ENCODE peak calls at places on chromosomes 3 and 15, in six cellular contexts. One of them, this sample, is unnamed.
A peak's percentile ranks its signal among the peaks of the same experiment; 100 is the strongest.

GRCh38 chr15:25525741-25526140 is 86.9 kb upstream of the UBE3A start:
- DNase-seq in epithelial cell of esophagus: no peak
- DNase-seq in activated CD8-positive, alpha-beta memory T cell treated with anti-CD3 and anti-CD28 coated beads for 4 hours: no peak
- DNase-seq in ACHN: no peak
- DNase-seq in hippocampal formation: no peak
- DNase-seq in EH: no peak
- DNase-seq in this sample: no peak

GRCh38 chr3:9141903-9142302 is 107.5 kb downstream of the SRGAP3 start:
- DNase-seq in epithelial cell of esophagus: peak; percentile 83
- DNase-seq in activated CD8-positive, alpha-beta memory T cell treated with anti-CD3 and anti-CD28 coated beads for 4 hours: no peak
- DNase-seq in ACHN: no peak
- DNase-seq in hippocampal formation: no peak
- DNase-seq in EH: no peak
- DNase-seq in this sample: no peak

GRCh38 chr3:125481786-125482185 is 38.2 kb downstream of the SNX4 start:
- DNase-seq in epithelial cell of esophagus: no peak
- DNase-seq in activated CD8-positive, alpha-beta memory T cell treated with anti-CD3 and anti-CD28 coated beads for 4 hours: no peak
- DNase-seq in ACHN: no peak
- DNase-seq in hippocampal formation: no peak
- DNase-seq in EH: peak; percentile 13
- DNase-seq in this sample: no peak

GRCh38 chr3:63921741-63922482 is 9.7 kb upstream of the SCAANT1 start:
- DNase-seq in epithelial cell of esophagus: no peak
- DNase-seq in activated CD8-positive, alpha-beta memory T cell treated with anti-CD3 and anti-CD28 coated beads for 4 hours: no peak
- DNase-seq in ACHN: peak; percentile 6
- DNase-seq in hippocampal formation: peak; percentile 13
- DNase-seq in EH: peak; percentile 16
- DNase-seq in this sample: no peak

GRCh38 chr15:37093480-37094410 is 6.6 kb downstream of the MEIS2 start:
- DNase-seq in epithelial cell of esophagus: peak; percentile 59
- DNase-seq in activated CD8-positive, alpha-beta memory T cell treated with anti-CD3 and anti-CD28 coated beads for 4 hours: no peak
- DNase-seq in ACHN: no peak
- DNase-seq in hippocampal formation: peak; percentile 64
- DNase-seq in EH: peak; percentile 85
- DNase-seq in this sample: no peak

GRCh38 chr3:69762790-69763229 is 23.5 kb downstream of the MITF start:
- DNase-seq in epithelial cell of esophagus: no peak
- DNase-seq in activated CD8-positive, alpha-beta memory T cell treated with anti-CD3 and anti-CD28 coated beads for 4 hours: no peak
- DNase-seq in ACHN: no peak
- DNase-seq in hippocampal formation: no peak
- DNase-seq in EH: no peak
- DNase-seq in this sample: no peak

GRCh38 chr3:71908001-71908400 is 123.1 kb upstream of the PROK2 start:
- DNase-seq in epithelial cell of esophagus: no peak
- DNase-seq in activated CD8-positive, alpha-beta memory T cell treated with anti-CD3 and anti-CD28 coated beads for 4 hours: no peak
- DNase-seq in ACHN: no peak
- DNase-seq in hippocampal formation: no peak
- DNase-seq in EH: no peak
- DNase-seq in this sample: no peak

GRCh38 chr3:3309836-3310235 is 130.3 kb upstream of the CRBN start:
- DNase-seq in epithelial cell of esophagus: no peak
- DNase-seq in activated CD8-positive, alpha-beta memory T cell treated with anti-CD3 and anti-CD28 coated beads for 4 hours: no peak
- DNase-seq in ACHN: no peak
- DNase-seq in hippocampal formation: no peak
- DNase-seq in EH: no peak
- DNase-seq in this sample: no peak

GRCh38 chr15:41256577-41257038 is 25.5 kb downstream of the CHP1 start:
- DNase-seq in epithelial cell of esophagus: peak; percentile 17
- DNase-seq in activated CD8-positive, alpha-beta memory T cell treated with anti-CD3 and anti-CD28 coated beads for 4 hours: no peak
- DNase-seq in ACHN: no peak
- DNase-seq in hippocampal formation: no peak
- DNase-seq in EH: no peak
- DNase-seq in this sample: no peak

GRCh38 chr15:33623010-33623409 is 312.2 kb downstream of the RYR3 start:
- DNase-seq in epithelial cell of esophagus: no peak
- DNase-seq in activated CD8-positive, alpha-beta memory T cell treated with anti-CD3 and anti-CD28 coated beads for 4 hours: no peak
- DNase-seq in ACHN: no peak
- DNase-seq in hippocampal formation: no peak
- DNase-seq in EH: no peak
- DNase-seq in this sample: no peak

GRCh38 chr15:25508369-25509002 is 69.7 kb upstream of the UBE3A start:
- DNase-seq in epithelial cell of esophagus: peak; percentile 42
- DNase-seq in activated CD8-positive, alpha-beta memory T cell treated with anti-CD3 and anti-CD28 coated beads for 4 hours: no peak
- DNase-seq in ACHN: peak; percentile 34
- DNase-seq in hippocampal formation: peak; percentile 13
- DNase-seq in EH: peak; percentile 56
- DNase-seq in this sample: no peak

GRCh38 chr3:14439501-14440167 is 37.2 kb downstream of the SLC6A6 start:
- DNase-seq in epithelial cell of esophagus: no peak
- DNase-seq in activated CD8-positive, alpha-beta memory T cell treated with anti-CD3 and anti-CD28 coated beads for 4 hours: no peak
- DNase-seq in ACHN: no peak
- DNase-seq in hippocampal formation: no peak
- DNase-seq in EH: peak; percentile 42
- DNase-seq in this sample: peak; percentile 84

GRCh38 chr3:9746330-9746729 is 3.4 kb upstream of the OGG1 start:
- DNase-seq in epithelial cell of esophagus: no peak
- DNase-seq in activated CD8-positive, alpha-beta memory T cell treated with anti-CD3 and anti-CD28 coated beads for 4 hours: no peak
- DNase-seq in ACHN: peak; percentile 46
- DNase-seq in hippocampal formation: no peak
- DNase-seq in EH: peak; percentile 84
- DNase-seq in this sample: no peak

GRCh38 chr15:41894791-41895463 is 1.1 kb upstream of the SPTBN5 start:
- DNase-seq in epithelial cell of esophagus: peak; percentile 93
- DNase-seq in activated CD8-positive, alpha-beta memory T cell treated with anti-CD3 and anti-CD28 coated beads for 4 hours: peak; percentile 71
- DNase-seq in ACHN: peak; percentile 76
- DNase-seq in hippocampal formation: no peak
- DNase-seq in EH: peak; percentile 85
- DNase-seq in this sample: peak; percentile 68

GRCh38 chr3:30124435-30125390 is 481.7 kb upstream of the TGFBR2 start:
- DNase-seq in epithelial cell of esophagus: peak; percentile 78
- DNase-seq in activated CD8-positive, alpha-beta memory T cell treated with anti-CD3 and anti-CD28 coated beads for 4 hours: no peak
- DNase-seq in ACHN: no peak
- DNase-seq in hippocampal formation: no peak
- DNase-seq in EH: peak; percentile 46
- DNase-seq in this sample: no peak

GRCh38 chr3:188400494-188401243 is 246.7 kb downstream of the LPP start:
- DNase-seq in epithelial cell of esophagus: no peak
- DNase-seq in activated CD8-positive, alpha-beta memory T cell treated with anti-CD3 and anti-CD28 coated beads for 4 hours: no peak
- DNase-seq in ACHN: no peak
- DNase-seq in hippocampal formation: no peak
- DNase-seq in EH: no peak
- DNase-seq in this sample: no peak

GRCh38 chr3:194031867-194032635 is 103.9 kb upstream of the HES1 start:
- DNase-seq in epithelial cell of esophagus: no peak
- DNase-seq in activated CD8-positive, alpha-beta memory T cell treated with anti-CD3 and anti-CD28 coated beads for 4 hours: no peak
- DNase-seq in ACHN: no peak
- DNase-seq in hippocampal formation: no peak
- DNase-seq in EH: no peak
- DNase-seq in this sample: peak; percentile 37

GRCh38 chr3:139538733-139539132 is 809 bp downstream of the RBP1 start:
- DNase-seq in epithelial cell of esophagus: no peak
- DNase-seq in activated CD8-positive, alpha-beta memory T cell treated with anti-CD3 and anti-CD28 coated beads for 4 hours: no peak
- DNase-seq in ACHN: no peak
- DNase-seq in hippocampal formation: peak; percentile 27
- DNase-seq in EH: no peak
- DNase-seq in this sample: no peak

GRCh38 chr3:160052385-160053047 is 63.9 kb downstream of the IL12A start:
- DNase-seq in epithelial cell of esophagus: no peak
- DNase-seq in activated CD8-positive, alpha-beta memory T cell treated with anti-CD3 and anti-CD28 coated beads for 4 hours: no peak
- DNase-seq in ACHN: peak; percentile 45
- DNase-seq in hippocampal formation: no peak
- DNase-seq in EH: peak; percentile 29
- DNase-seq in this sample: peak; percentile 26

GRCh38 chr15:31975446-31976229 is 54.7 kb upstream of the CHRNA7 start:
- DNase-seq in epithelial cell of esophagus: no peak
- DNase-seq in activated CD8-positive, alpha-beta memory T cell treated with anti-CD3 and anti-CD28 coated beads for 4 hours: no peak
- DNase-seq in ACHN: peak; percentile 3
- DNase-seq in hippocampal formation: no peak
- DNase-seq in EH: peak; percentile 13
- DNase-seq in this sample: no peak

GRCh38 chr3:38027466-38028465 is 1.7 kb downstream of the PLCD1 start:
- DNase-seq in epithelial cell of esophagus: peak; percentile 12
- DNase-seq in activated CD8-positive, alpha-beta memory T cell treated with anti-CD3 and anti-CD28 coated beads for 4 hours: no peak
- DNase-seq in ACHN: no peak
- DNase-seq in hippocampal formation: no peak
- DNase-seq in EH: no peak
- DNase-seq in this sample: no peak